ENCODE peak calls at places on chromosome 14, in nine cellular contexts. Y is fibroblast of pulmonary artery; T is activated CD8-positive, alpha-beta T cell treated with anti-CD3 and anti-CD28 coated beads for 36 hours; N is heart left ventricle; P is tibial artery; G is DND-41; Z is fibroblast of villous mesenchyme; I is activated B cell treated with CpG ODN at 0.5 μM for 24 hours; O is Panc1. L is an unnamed sample.
A peak's percentile ranks its signal among the peaks of the same experiment; 100 is the strongest.

GRCh38 chr14:92475451-92476187 is 38.0 kb upstream of the RIN3 start:
- DNase-seq in N (peak; percentile 67), O (no peak), Z (peak; percentile 69), G (no peak), P (peak; percentile 78), T (no peak), I (no peak), Y (peak; percentile 95), L (no peak)

GRCh38 chr14:65329481-65329880 is 83.0 kb upstream of the FUT8 start:
- DNase-seq in I (no peak), N (no peak), T (no peak), Y (no peak), Z (no peak), O (no peak), P (no peak), G (no peak), L (no peak)

GRCh38 chr14:34223302-34224150 is 238.5 kb downstream of the SPTSSA start:
- DNase-seq in T (no peak), Y (no peak), P (no peak), I (no peak), N (no peak), O (no peak), G (no peak), Z (no peak), L (no peak)

GRCh38 chr14:73173092-73173735 is 36.9 kb downstream of the PSEN1 start:
- DNase-seq in Z (peak; percentile 64), O (no peak), N (no peak), T (peak; percentile 27), G (no peak), P (no peak), Y (peak; percentile 82), I (no peak), L (peak; percentile 31)

GRCh38 chr14:101970830-101971400 is 6.5 kb downstream of the DYNC1H1 start:
- DNase-seq in N (no peak), T (no peak), O (no peak), Z (no peak), P (no peak), G (no peak), Y (no peak), I (no peak), L (no peak)

GRCh38 chr14:101226603-101227425 is 323.3 kb upstream of the RTL1 start:
- DNase-seq in O (no peak), G (peak; percentile 61), T (no peak), P (no peak), Z (no peak), I (no peak), N (no peak), Y (no peak), L (no peak)

GRCh38 chr14:100219126-100219785 is 19.7 kb upstream of the YY1 start:
- DNase-seq in O (no peak), I (no peak), Z (no peak), T (no peak), Y (no peak), G (no peak), N (no peak), P (no peak), L (no peak)

GRCh38 chr14:73613046-73613383 is 698 bp downstream of the ACOT6 start:
- DNase-seq in Y (no peak), T (no peak), O (no peak), Z (no peak), G (no peak), I (no peak), P (no peak), N (no peak), L (no peak)

GRCh38 chr14:92677087-92677668 is 71.2 kb downstream of the LGMN start:
- DNase-seq in I (peak; percentile 70), Y (no peak), G (no peak), N (no peak), Z (no peak), O (no peak), P (no peak), T (peak; percentile 93), L (peak; percentile 89)

GRCh38 chr14:101845496-101845895 is 84.0 kb downstream of the PPP2R5C start:
- DNase-seq in Y (no peak), T (no peak), N (no peak), P (no peak), I (no peak), Z (no peak), O (no peak), G (no peak), L (no peak)

GRCh38 chr14:103882503-103883262 is 35.3 kb upstream of the PPP1R13B start:
- DNase-seq in T (no peak), I (no peak), O (no peak), Z (peak; percentile 29), Y (peak; percentile 22), P (no peak), G (no peak), N (no peak), L (no peak)

GRCh38 chr14:84225243-84225642 is 1304.7 kb upstream of the FLRT2 start:
- DNase-seq in N (peak; percentile 84), G (no peak), O (no peak), P (no peak), Y (peak; percentile 68), T (no peak), I (no peak), Z (peak; percentile 18), L (no peak)

GRCh38 chr14:28763914-28764848 is 2.4 kb upstream of the FOXG1 start:
- DNase-seq in Z (no peak), G (no peak), P (no peak), I (no peak), Y (no peak), O (no peak), T (no peak), N (no peak), L (no peak)

GRCh38 chr14:94936411-94936892 is 166.5 kb upstream of the GSC start:
- DNase-seq in Z (peak; percentile 14), Y (peak; percentile 41), N (peak; percentile 76), P (peak; percentile 72), I (no peak), G (no peak), O (no peak), T (no peak), L (no peak)

GRCh38 chr14:21882226-21882625 is 208.6 kb upstream of the OR4E1 start:
- DNase-seq in Z (no peak), N (no peak), T (no peak), P (no peak), I (no peak), Y (no peak), O (no peak), G (no peak), L (no peak)

GRCh38 chr14:76250345-76250744 is 98.6 kb downstream of the GPATCH2L start:
- DNase-seq in Y (no peak), O (no peak), T (no peak), N (no peak), Z (no peak), G (no peak), I (no peak), P (no peak), L (no peak)

GRCh38 chr14:95389471-95390011 is 69.8 kb upstream of the CLMN start:
- DNase-seq in I (no peak), O (no peak), Z (peak; percentile 12), N (peak; percentile 90), Y (peak; percentile 73), G (no peak), T (no peak), P (peak; percentile 85), L (no peak)

GRCh38 chr14:85061256-85061655 is 468.7 kb upstream of the FLRT2 start:
- DNase-seq in Z (no peak), P (no peak), T (no peak), O (no peak), Y (no peak), I (no peak), N (no peak), G (no peak), L (no peak)

GRCh38 chr14:24394275-24394674 is 4.5 kb upstream of the NYNRIN start:
- DNase-seq in Y (no peak), P (no peak), O (no peak), Z (no peak), N (no peak), I (no peak), T (no peak), G (no peak), L (no peak)
- TF ChIP-seq CTCF in Y (no peak), P (no peak), O (no peak), Z (no peak), N (no peak), I (no peak), T (no peak), G (no peak), L (no peak)

DNA sequence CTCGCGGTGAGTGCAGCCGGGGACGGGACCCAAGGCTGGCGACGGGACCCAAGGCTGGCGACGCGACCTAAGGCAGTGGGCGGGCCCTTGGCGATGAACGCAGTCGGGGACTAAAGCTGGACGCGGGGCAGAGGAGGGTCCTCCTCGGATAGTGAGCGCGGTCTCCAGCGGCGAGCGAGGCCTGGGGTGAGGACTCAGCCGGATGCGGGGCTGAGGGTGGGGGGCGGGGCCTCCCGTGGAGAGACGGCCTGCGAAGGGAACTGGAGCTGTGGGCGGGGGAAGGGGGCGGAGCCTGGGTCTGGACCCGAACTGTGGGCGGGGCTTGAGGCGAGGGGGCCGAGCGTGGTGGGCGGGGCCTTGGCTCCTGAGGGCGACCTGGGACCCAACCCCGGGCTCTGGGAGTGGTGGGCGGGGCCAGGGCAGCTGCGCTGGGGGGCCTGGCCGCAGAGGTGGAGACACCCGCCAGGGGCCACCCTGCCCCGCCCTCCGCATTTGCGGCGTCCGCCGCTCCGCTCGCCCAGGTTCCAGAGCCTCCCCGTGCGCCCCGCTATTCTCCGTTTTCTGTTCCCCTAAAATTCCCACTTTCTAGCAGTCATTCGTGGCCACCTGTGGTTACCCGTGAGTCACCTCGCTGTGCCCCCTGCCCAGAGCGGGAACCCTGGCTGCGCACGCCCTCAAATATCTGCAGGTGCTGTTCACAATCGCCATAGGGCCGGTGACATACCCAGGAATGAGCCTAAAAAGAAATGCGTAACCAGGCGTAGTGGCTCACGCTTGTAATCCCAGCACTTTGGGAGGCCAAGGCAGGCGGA is 508 bp upstream of the BRF1 start:
- DNase-seq in Y (peak; percentile 95), I (peak; percentile 100), N (peak; percentile 98), G (peak; percentile 99), P (peak; percentile 97), O (peak; percentile 61), T (peak; percentile 100), Z (peak; percentile 95), L (peak; percentile 100)
- TF ChIP-seq CTCF in Y (no peak), I (no peak), N (no peak), G (no peak), P (no peak), O (no peak), T (no peak), Z (no peak), L (no peak)

GRCh38 chr14:54942913-54943312 is 40.3 kb upstream of the GCH1 start:
- DNase-seq in P (no peak), I (no peak), T (no peak), O (no peak), Z (no peak), N (no peak), G (no peak), Y (no peak), L (no peak)
- TF ChIP-seq CTCF in P (no peak), I (no peak), T (no peak), O (no peak), Z (no peak), N (no peak), G (no peak), Y (no peak), L (no peak)

DNA sequence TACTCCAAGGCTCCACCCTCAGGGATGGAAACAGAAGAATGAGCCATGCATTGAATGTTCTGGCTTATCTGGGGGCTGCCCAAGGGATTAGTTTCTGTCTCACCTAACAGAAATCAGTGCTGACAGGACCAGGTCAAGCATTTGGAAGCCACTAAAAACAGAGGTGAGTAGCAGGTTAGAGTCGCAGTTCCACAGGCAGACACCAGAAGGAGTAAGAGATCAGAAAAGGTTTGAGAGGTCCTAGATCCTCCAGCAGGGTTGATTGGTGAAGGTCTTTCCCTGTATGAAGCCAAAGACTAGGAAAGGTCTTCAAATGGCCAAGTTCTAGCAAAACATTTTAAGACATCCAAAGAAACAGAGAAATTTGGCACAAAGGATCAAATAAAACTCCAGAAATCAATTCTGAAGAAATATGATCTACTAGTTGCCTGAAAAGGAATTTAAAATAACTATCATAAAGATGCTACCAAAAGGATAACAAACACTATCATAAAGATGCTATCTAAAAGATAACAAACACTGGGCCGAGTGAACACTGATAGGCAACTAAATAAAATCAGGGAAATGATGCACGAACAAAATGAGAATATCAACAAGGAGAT is 19.5 kb upstream of the TTC9 start:
- DNase-seq in Z (peak; percentile 39), I (no peak), Y (peak; percentile 46), O (no peak), P (no peak), G (peak; percentile 37), T (peak; percentile 71), N (no peak), L (peak; percentile 66)
- TF ChIP-seq CTCF in Z (peak; percentile 77), I (peak; percentile 74), Y (peak; percentile 69), O (peak; percentile 71), P (peak; percentile 29), G (peak; percentile 78), T (peak; percentile 83), N (peak; percentile 66), L (peak; percentile 70)

L was measured in GM10248.